ENCODE peak calls at places on chromosomes 5 and 9, in ten cellular contexts. One of them, this sample, is unnamed.

GRCh38 chr5:157924931-157925729 is 66.2 kb upstream of the CLINT1 start:
- DNase-seq in NCI-H2171 treated with DMSO at 0.1 percent for 48 hours: no peak
- DNase-seq in nephron progenitor cell: no peak
- DNase-seq in stimulated activated CD8-positive, alpha-beta memory T cell treated with anti-CD3 and anti-CD28 coated beads, Interleukin-15, amount 100 ng/mL, for 24 hours: no peak
- DNase-seq in OCI-LY7: no peak
- DNase-seq in fibroblast of the conjunctiva: no peak
- DNase-seq in NCI-H345: no peak
- DNase-seq in NCI-H774: no peak
- DNase-seq in mucosa of descending colon: peak
- DNase-seq in H4: no peak
- DNase-seq in this sample: no peak

GRCh38 chr9:137317021-137317978 is 15.2 kb upstream of the NRARP start:
- DNase-seq in NCI-H774: no peak
- DNase-seq in NCI-H2171 treated with DMSO at 0.1 percent for 48 hours: no peak
- DNase-seq in nephron progenitor cell: peak
- DNase-seq in OCI-LY7: no peak
- DNase-seq in mucosa of descending colon: no peak
- DNase-seq in NCI-H345: no peak
- DNase-seq in stimulated activated CD8-positive, alpha-beta memory T cell treated with anti-CD3 and anti-CD28 coated beads, Interleukin-15, amount 100 ng/mL, for 24 hours: no peak
- DNase-seq in fibroblast of the conjunctiva: no peak
- DNase-seq in H4: no peak
- DNase-seq in this sample: no peak

GRCh38 chr9:34428325-34428958 is 29.9 kb downstream of the FAM219A start:
- DNase-seq in mucosa of descending colon: no peak
- DNase-seq in OCI-LY7: no peak
- DNase-seq in fibroblast of the conjunctiva: peak
- DNase-seq in stimulated activated CD8-positive, alpha-beta memory T cell treated with anti-CD3 and anti-CD28 coated beads, Interleukin-15, amount 100 ng/mL, for 24 hours: no peak
- DNase-seq in nephron progenitor cell: no peak
- DNase-seq in H4: no peak
- DNase-seq in NCI-H2171 treated with DMSO at 0.1 percent for 48 hours: peak
- DNase-seq in NCI-H345: no peak
- DNase-seq in NCI-H774: no peak
- DNase-seq in this sample: no peak

GRCh38 chr5:76733049-76733417 is 17.1 kb downstream of the F2R start:
- DNase-seq in nephron progenitor cell: no peak
- DNase-seq in stimulated activated CD8-positive, alpha-beta memory T cell treated with anti-CD3 and anti-CD28 coated beads, Interleukin-15, amount 100 ng/mL, for 24 hours: no peak
- DNase-seq in NCI-H774: no peak
- DNase-seq in OCI-LY7: no peak
- DNase-seq in fibroblast of the conjunctiva: no peak
- DNase-seq in NCI-H345: no peak
- DNase-seq in mucosa of descending colon: peak
- DNase-seq in NCI-H2171 treated with DMSO at 0.1 percent for 48 hours: no peak
- DNase-seq in H4: no peak
- DNase-seq in this sample: peak

GRCh38 chr9:115649991-115650472 is 503.6 kb upstream of the PAPPA start:
- DNase-seq in H4: peak
- DNase-seq in NCI-H774: no peak
- DNase-seq in mucosa of descending colon: peak
- DNase-seq in NCI-H2171 treated with DMSO at 0.1 percent for 48 hours: no peak
- DNase-seq in fibroblast of the conjunctiva: peak
- DNase-seq in OCI-LY7: no peak
- DNase-seq in NCI-H345: no peak
- DNase-seq in stimulated activated CD8-positive, alpha-beta memory T cell treated with anti-CD3 and anti-CD28 coated beads, Interleukin-15, amount 100 ng/mL, for 24 hours: no peak
- DNase-seq in nephron progenitor cell: no peak
- DNase-seq in this sample: no peak

GRCh38 chr5:116418016-116418415 is 156.6 kb downstream of the SEMA6A start:
- DNase-seq in stimulated activated CD8-positive, alpha-beta memory T cell treated with anti-CD3 and anti-CD28 coated beads, Interleukin-15, amount 100 ng/mL, for 24 hours: no peak
- DNase-seq in OCI-LY7: no peak
- DNase-seq in fibroblast of the conjunctiva: no peak
- DNase-seq in NCI-H2171 treated with DMSO at 0.1 percent for 48 hours: no peak
- DNase-seq in NCI-H345: no peak
- DNase-seq in nephron progenitor cell: no peak
- DNase-seq in mucosa of descending colon: no peak
- DNase-seq in H4: no peak
- DNase-seq in NCI-H774: no peak
- DNase-seq in this sample: no peak

GRCh38 chr5:122341087-122341486 is 29.1 kb downstream of the SNCAIP start:
- DNase-seq in stimulated activated CD8-positive, alpha-beta memory T cell treated with anti-CD3 and anti-CD28 coated beads, Interleukin-15, amount 100 ng/mL, for 24 hours: no peak
- DNase-seq in mucosa of descending colon: no peak
- DNase-seq in NCI-H345: no peak
- DNase-seq in H4: no peak
- DNase-seq in nephron progenitor cell: no peak
- DNase-seq in NCI-H2171 treated with DMSO at 0.1 percent for 48 hours: no peak
- DNase-seq in NCI-H774: no peak
- DNase-seq in OCI-LY7: no peak
- DNase-seq in fibroblast of the conjunctiva: no peak
- DNase-seq in this sample: no peak

GRCh38 chr5:112216140-112216539 is 202.9 kb downstream of the EPB41L4A start:
- DNase-seq in NCI-H774: no peak
- DNase-seq in fibroblast of the conjunctiva: no peak
- DNase-seq in H4: no peak
- DNase-seq in stimulated activated CD8-positive, alpha-beta memory T cell treated with anti-CD3 and anti-CD28 coated beads, Interleukin-15, amount 100 ng/mL, for 24 hours: no peak
- DNase-seq in mucosa of descending colon: no peak
- DNase-seq in OCI-LY7: no peak
- DNase-seq in NCI-H2171 treated with DMSO at 0.1 percent for 48 hours: no peak
- DNase-seq in NCI-H345: no peak
- DNase-seq in nephron progenitor cell: no peak
- DNase-seq in this sample: no peak

GRCh38 chr9:129242971-129243561 is 65.0 kb upstream of the IER5L start:
- DNase-seq in mucosa of descending colon: no peak
- DNase-seq in H4: no peak
- DNase-seq in nephron progenitor cell: no peak
- DNase-seq in OCI-LY7: no peak
- DNase-seq in NCI-H2171 treated with DMSO at 0.1 percent for 48 hours: no peak
- DNase-seq in fibroblast of the conjunctiva: peak
- DNase-seq in stimulated activated CD8-positive, alpha-beta memory T cell treated with anti-CD3 and anti-CD28 coated beads, Interleukin-15, amount 100 ng/mL, for 24 hours: no peak
- DNase-seq in NCI-H345: no peak
- DNase-seq in NCI-H774: no peak
- DNase-seq in this sample: no peak

GRCh38 chr5:930853-931252 is 38.2 kb downstream of the TRIP13 start:
- DNase-seq in mucosa of descending colon: no peak
- DNase-seq in NCI-H345: no peak
- DNase-seq in stimulated activated CD8-positive, alpha-beta memory T cell treated with anti-CD3 and anti-CD28 coated beads, Interleukin-15, amount 100 ng/mL, for 24 hours: no peak
- DNase-seq in H4: no peak
- DNase-seq in OCI-LY7: no peak
- DNase-seq in NCI-H2171 treated with DMSO at 0.1 percent for 48 hours: no peak
- DNase-seq in nephron progenitor cell: no peak
- DNase-seq in NCI-H774: no peak
- DNase-seq in fibroblast of the conjunctiva: no peak
- DNase-seq in this sample: no peak

GRCh38 chr9:74887041-74887980 is at the start of gene TRPM6:
- DNase-seq in OCI-LY7: no peak
- DNase-seq in mucosa of descending colon: peak
- DNase-seq in fibroblast of the conjunctiva: peak
- DNase-seq in NCI-H345: peak
- DNase-seq in NCI-H774: peak
- DNase-seq in NCI-H2171 treated with DMSO at 0.1 percent for 48 hours: peak
- DNase-seq in H4: peak
- DNase-seq in nephron progenitor cell: peak
- DNase-seq in stimulated activated CD8-positive, alpha-beta memory T cell treated with anti-CD3 and anti-CD28 coated beads, Interleukin-15, amount 100 ng/mL, for 24 hours: peak
- DNase-seq in this sample: peak

GRCh38 chr5:3114467-3114866 is 363.0 kb upstream of the IRX2 start:
- DNase-seq in mucosa of descending colon: no peak
- DNase-seq in stimulated activated CD8-positive, alpha-beta memory T cell treated with anti-CD3 and anti-CD28 coated beads, Interleukin-15, amount 100 ng/mL, for 24 hours: no peak
- DNase-seq in OCI-LY7: no peak
- DNase-seq in fibroblast of the conjunctiva: no peak
- DNase-seq in nephron progenitor cell: no peak
- DNase-seq in H4: no peak
- DNase-seq in NCI-H2171 treated with DMSO at 0.1 percent for 48 hours: no peak
- DNase-seq in NCI-H774: no peak
- DNase-seq in NCI-H345: no peak
- DNase-seq in this sample: no peak

GRCh38 chr5:150672237-150672883 is 11.3 kb downstream of the MYOZ3 start:
- DNase-seq in OCI-LY7: no peak
- DNase-seq in mucosa of descending colon: peak
- DNase-seq in fibroblast of the conjunctiva: no peak
- DNase-seq in NCI-H2171 treated with DMSO at 0.1 percent for 48 hours: no peak
- DNase-seq in stimulated activated CD8-positive, alpha-beta memory T cell treated with anti-CD3 and anti-CD28 coated beads, Interleukin-15, amount 100 ng/mL, for 24 hours: no peak
- DNase-seq in NCI-H345: peak
- DNase-seq in H4: no peak
- DNase-seq in NCI-H774: no peak
- DNase-seq in nephron progenitor cell: peak
- DNase-seq in this sample: no peak

GRCh38 chr9:86783884-86784283 is 163.4 kb downstream of the GAS1 start:
- DNase-seq in fibroblast of the conjunctiva: no peak
- DNase-seq in NCI-H345: no peak
- DNase-seq in mucosa of descending colon: no peak
- DNase-seq in NCI-H2171 treated with DMSO at 0.1 percent for 48 hours: no peak
- DNase-seq in stimulated activated CD8-positive, alpha-beta memory T cell treated with anti-CD3 and anti-CD28 coated beads, Interleukin-15, amount 100 ng/mL, for 24 hours: no peak
- DNase-seq in NCI-H774: no peak
- DNase-seq in OCI-LY7: no peak
- DNase-seq in nephron progenitor cell: no peak
- DNase-seq in H4: no peak
- DNase-seq in this sample: no peak

GRCh38 chr9:122572456-122572855 is 10.7 kb downstream of the OR1L8 start:
- DNase-seq in fibroblast of the conjunctiva: no peak
- DNase-seq in mucosa of descending colon: no peak
- DNase-seq in stimulated activated CD8-positive, alpha-beta memory T cell treated with anti-CD3 and anti-CD28 coated beads, Interleukin-15, amount 100 ng/mL, for 24 hours: no peak
- DNase-seq in NCI-H345: no peak
- DNase-seq in H4: peak
- DNase-seq in nephron progenitor cell: no peak
- DNase-seq in OCI-LY7: no peak
- DNase-seq in NCI-H774: no peak
- DNase-seq in NCI-H2171 treated with DMSO at 0.1 percent for 48 hours: no peak
- DNase-seq in this sample: no peak

GRCh38 chr5:141559481-141559880 is 59.3 kb downstream of the DIAPH1 start:
- DNase-seq in NCI-H345: no peak
- DNase-seq in NCI-H2171 treated with DMSO at 0.1 percent for 48 hours: no peak
- DNase-seq in fibroblast of the conjunctiva: no peak
- DNase-seq in NCI-H774: no peak
- DNase-seq in stimulated activated CD8-positive, alpha-beta memory T cell treated with anti-CD3 and anti-CD28 coated beads, Interleukin-15, amount 100 ng/mL, for 24 hours: no peak
- DNase-seq in mucosa of descending colon: no peak
- DNase-seq in H4: no peak
- DNase-seq in nephron progenitor cell: no peak
- DNase-seq in OCI-LY7: no peak
- DNase-seq in this sample: no peak

GRCh38 chr5:180553530-180553929 is 37.8 kb downstream of the SCGB3A1 start:
- DNase-seq in NCI-H345: no peak
- DNase-seq in NCI-H774: no peak
- DNase-seq in H4: no peak
- DNase-seq in NCI-H2171 treated with DMSO at 0.1 percent for 48 hours: no peak
- DNase-seq in stimulated activated CD8-positive, alpha-beta memory T cell treated with anti-CD3 and anti-CD28 coated beads, Interleukin-15, amount 100 ng/mL, for 24 hours: no peak
- DNase-seq in fibroblast of the conjunctiva: no peak
- DNase-seq in nephron progenitor cell: no peak
- DNase-seq in mucosa of descending colon: no peak
- DNase-seq in OCI-LY7: no peak
- DNase-seq in this sample: no peak

GRCh38 chr5:139147743-139148079 is 50.5 kb downstream of the SIL1 start:
- DNase-seq in mucosa of descending colon: peak
- DNase-seq in stimulated activated CD8-positive, alpha-beta memory T cell treated with anti-CD3 and anti-CD28 coated beads, Interleukin-15, amount 100 ng/mL, for 24 hours: no peak
- DNase-seq in H4: peak
- DNase-seq in OCI-LY7: no peak
- DNase-seq in NCI-H774: no peak
- DNase-seq in NCI-H2171 treated with DMSO at 0.1 percent for 48 hours: peak
- DNase-seq in nephron progenitor cell: no peak
- DNase-seq in fibroblast of the conjunctiva: peak
- DNase-seq in NCI-H345: peak
- DNase-seq in this sample: no peak

GRCh38 chr9:31304576-31304975 is 1079.9 kb upstream of the ACO1 start:
- DNase-seq in stimulated activated CD8-positive, alpha-beta memory T cell treated with anti-CD3 and anti-CD28 coated beads, Interleukin-15, amount 100 ng/mL, for 24 hours: no peak
- DNase-seq in NCI-H2171 treated with DMSO at 0.1 percent for 48 hours: no peak
- DNase-seq in H4: peak
- DNase-seq in mucosa of descending colon: no peak
- DNase-seq in NCI-H774: no peak
- DNase-seq in nephron progenitor cell: no peak
- DNase-seq in NCI-H345: no peak
- DNase-seq in OCI-LY7: no peak
- DNase-seq in fibroblast of the conjunctiva: peak
- DNase-seq in this sample: no peak

This sample was measured in immature natural killer cell.